ENCODE peak calls at places on chromosomes 3 and 15, in ten cellular contexts. L is activated CD4-positive, alpha-beta T cell treated with anti-CD3 and anti-CD28 coated beads, Interleukin-2, amount 50 U/mL, for 24 hours; J is heart left ventricle; B is K562; S is NCI-H2171 treated with DMSO at 0.1 percent for 48 hours; Z is HT1080; F is amniotic stem cell; H is progenitor cell of endocrine pancreas; U is GM04504; M is RPMI7951. T is an unnamed sample.
A peak's percentile ranks its signal among the peaks of the same experiment; 100 is the strongest.

GRCh38 chr3:66520716-66521115 is 19.9 kb upstream of the LRIG1 start:
- DNase-seq in L (no peak), J (no peak), B (no peak), S (no peak), Z (peak; percentile 24), F (no peak), H (no peak), U (no peak), M (no peak), T (no peak)

GRCh38 chr15:57149196-57149595 is 227.1 kb upstream of the CGNL1 start:
- DNase-seq in L (no peak), J (no peak), B (no peak), S (no peak), Z (no peak), F (no peak), H (no peak), U (no peak), M (no peak), T (no peak)

GRCh38 chr3:2097641-2098191 is 950 bp upstream of the CNTN4 start:
- DNase-seq in L (no peak), J (no peak), B (no peak), S (no peak), Z (no peak), F (no peak), H (no peak), U (no peak), M (no peak), T (no peak)

GRCh38 chr15:65092046-65092770 is 15.7 kb downstream of the KBTBD13 start:
- DNase-seq in L (no peak), J (no peak), B (no peak), S (no peak), Z (no peak), F (no peak), H (no peak), U (no peak), M (no peak), T (no peak)

GRCh38 chr3:141150431-141150830 is 81.2 kb upstream of the PXYLP1 start:
- DNase-seq in L (no peak), J (no peak), B (peak; percentile 5), S (no peak), Z (no peak), F (no peak), H (no peak), U (no peak), M (no peak), T (no peak)

GRCh38 chr3:56339671-56340070 is 128.6 kb downstream of the ERC2 start:
- DNase-seq in L (no peak), J (no peak), B (no peak), S (no peak), Z (no peak), F (no peak), H (no peak), U (no peak), M (no peak), T (no peak)

GRCh38 chr3:50519471-50520089 is 16.1 kb upstream of the CACNA2D2 start:
- DNase-seq in L (peak; percentile 51), J (peak; percentile 50), B (peak; percentile 80), S (peak; percentile 44), Z (peak; percentile 46), F (peak; percentile 17), H (peak; percentile 76), U (peak; percentile 6), M (peak; percentile 37), T (peak; percentile 40)

GRCh38 chr3:86948840-86949239 is 42.1 kb downstream of the VGLL3 start:
- DNase-seq in L (no peak), J (no peak), B (no peak), S (no peak), Z (peak; percentile 9), F (peak; percentile 19), H (no peak), U (peak; percentile 86), M (peak; percentile 51), T (no peak)

GRCh38 chr3:185400866-185401265 is 37.9 kb downstream of the MAP3K13 start:
- DNase-seq in L (no peak), J (no peak), B (no peak), S (peak; percentile 70), Z (no peak), F (no peak), H (no peak), U (no peak), M (no peak), T (no peak)

GRCh38 chr15:39555885-39556284 is 25.0 kb upstream of the THBS1 start:
- DNase-seq in L (no peak), J (no peak), B (no peak), S (peak; percentile 75), Z (no peak), F (no peak), H (no peak), U (no peak), M (no peak), T (no peak)

GRCh38 chr15:69919816-69920215 is 177.9 kb downstream of the TLE3 start:
- DNase-seq in L (no peak), J (no peak), B (no peak), S (no peak), Z (no peak), F (no peak), H (no peak), U (no peak), M (no peak), T (no peak)

GRCh38 chr3:138593488-138594149 is 441 bp downstream of the CEP70 start:
- DNase-seq in L (no peak), J (no peak), B (peak; percentile 20), S (no peak), Z (no peak), F (no peak), H (peak; percentile 21), U (no peak), M (no peak), T (no peak)

GRCh38 chr3:58237238-58237939 is at the start of gene ABHD6:
- DNase-seq in L (peak; percentile 79), J (peak; percentile 81), B (peak; percentile 74), S (peak; percentile 48), Z (peak; percentile 72), F (no peak), H (peak; percentile 69), U (no peak), M (peak; percentile 77), T (peak; percentile 58)

GRCh38 chr15:39145854-39146253 is 435.0 kb upstream of the THBS1 start:
- DNase-seq in L (no peak), J (no peak), B (no peak), S (no peak), Z (peak; percentile 25), F (no peak), H (no peak), U (no peak), M (peak; percentile 56), T (no peak)

GRCh38 chr15:52790166-52790708 is at the start of gene ONECUT1:
- DNase-seq in L (no peak), J (no peak), B (peak; percentile 65), S (peak; percentile 57), Z (no peak), F (no peak), H (peak; percentile 83), U (no peak), M (peak; percentile 43), T (peak; percentile 39)

GRCh38 chr15:79965836-79966630 is 5.0 kb downstream of the BCL2A1 start:
- DNase-seq in L (no peak), J (no peak), B (no peak), S (no peak), Z (peak; percentile 31), F (no peak), H (no peak), U (no peak), M (no peak), T (no peak)

GRCh38 chr15:23648920-23649515 is 1.4 kb upstream of the MAGEL2 start:
- DNase-seq in L (no peak), J (no peak), B (peak; percentile 49), S (peak; percentile 4), Z (no peak), F (no peak), H (no peak), U (no peak), M (no peak), T (no peak)

GRCh38 chr3:188818282-188818681 is 353.5 kb upstream of the TPRG1 start:
- DNase-seq in L (no peak), J (no peak), B (no peak), S (no peak), Z (no peak), F (no peak), H (no peak), U (no peak), M (no peak), T (no peak)

GRCh38 chr3:122936986-122937385 is 90.6 kb downstream of the SEMA5B start:
- DNase-seq in L (no peak), J (no peak), B (no peak), S (no peak), Z (no peak), F (no peak), H (no peak), U (no peak), M (no peak), T (no peak)

GRCh38 chr3:100335137-100335833 is 728 bp downstream of the NIT2 start:
- DNase-seq in L (no peak), J (peak; percentile 22), B (peak; percentile 81), S (no peak), Z (peak; percentile 12), F (no peak), H (no peak), U (no peak), M (peak; percentile 22), T (no peak)

GRCh38 chr3:41985018-41985417 is 23.1 kb upstream of the ULK4 start:
- DNase-seq in L (no peak), J (no peak), B (no peak), S (no peak), Z (no peak), F (no peak), H (no peak), U (no peak), M (no peak), T (no peak)

GRCh38 chr3:126540342-126540849 is 16.4 kb downstream of the CHST13 start:
- DNase-seq in L (no peak), J (peak; percentile 38), B (peak; percentile 45), S (peak; percentile 11), Z (peak; percentile 93), F (peak; percentile 85), H (peak; percentile 4), U (peak; percentile 87), M (peak; percentile 93), T (no peak)

GRCh38 chr3:18051312-18051711 is 308.9 kb upstream of the TBC1D5 start:
- DNase-seq in L (no peak), J (no peak), B (no peak), S (no peak), Z (no peak), F (no peak), H (no peak), U (no peak), M (no peak), T (no peak)

GRCh38 chr15:90221251-90221900 is 12.4 kb downstream of the CIB1 start:
- DNase-seq in L (no peak), J (peak; percentile 82), B (peak; percentile 67), S (peak; percentile 60), Z (peak; percentile 68), F (peak; percentile 26), H (peak; percentile 37), U (peak; percentile 64), M (peak; percentile 70), T (peak; percentile 24)

GRCh38 chr15:89770041-89770440 is 6.1 kb upstream of the MESP2 start:
- DNase-seq in L (no peak), J (no peak), B (no peak), S (no peak), Z (peak; percentile 64), F (no peak), H (no peak), U (no peak), M (peak; percentile 51), T (no peak)

GRCh38 chr3:126216416-126216815 is 36.0 kb upstream of the ALDH1L1 start:
- DNase-seq in L (no peak), J (no peak), B (no peak), S (no peak), Z (peak; percentile 73), F (peak; percentile 27), H (no peak), U (no peak), M (peak; percentile 45), T (no peak)

GRCh38 chr3:143786229-143787199 is 61.8 kb downstream of the SLC9A9 start:
- DNase-seq in L (no peak), J (peak; percentile 38), B (no peak), S (no peak), Z (no peak), F (no peak), H (no peak), U (no peak), M (no peak), T (no peak)

GRCh38 chr15:89383635-89384604 is 49.3 kb upstream of the POLG start:
- DNase-seq in L (no peak), J (peak; percentile 72), B (peak; percentile 55), S (peak; percentile 95), Z (peak; percentile 13), F (no peak), H (no peak), U (no peak), M (peak; percentile 79), T (no peak)

T was measured in NK-92 treated with Interleukin-12 subunit alpha and Interleukin-12 subunit beta, amount 100 ng/mL, for 24 hours.